ENCODE peak calls at places on chromosomes 5 and 9, in four cellular contexts. S, L, U and K are unnamed samples.

GRCh38 chr9:36091028-36091953 is 45.2 kb upstream of the GLIPR2 start:
- DNase-seq in S (no peak), L (no peak), U (no peak), K (peak; percentile 78)

GRCh38 chr5:43635374-43635773 is 32.4 kb downstream of the NNT start:
- DNase-seq in S (no peak), L (no peak), U (no peak), K (no peak)

GRCh38 chr9:104961238-104961637 is 33.3 kb upstream of the ABCA1 start:
- DNase-seq in S (no peak), L (no peak), U (peak; percentile 56), K (no peak)

GRCh38 chr9:81804306-81804705 is 115.0 kb upstream of the TLE1 start:
- DNase-seq in S (no peak), L (no peak), U (no peak), K (no peak)

GRCh38 chr9:137431416-137431931 is 8.3 kb downstream of the NOXA1 start:
- DNase-seq in S (no peak), L (no peak), U (no peak), K (no peak)

GRCh38 chr5:172600571-172600970 is 40.5 kb upstream of the NEURL1B start:
- DNase-seq in S (no peak), L (no peak), U (no peak), K (no peak)

GRCh38 chr5:59069438-59070079 is 486.7 kb downstream of the RAB3C start:
- DNase-seq in S (peak; percentile 22), L (no peak), U (peak; percentile 38), K (peak; percentile 83)

GRCh38 chr5:160534125-160534524 is 112.5 kb downstream of the PTTG1 start:
- DNase-seq in S (no peak), L (no peak), U (no peak), K (no peak)

GRCh38 chr9:6829027-6829426 is 71.3 kb downstream of the KDM4C start:
- DNase-seq in S (no peak), L (no peak), U (no peak), K (no peak)

GRCh38 chr5:93584531-93585053 is 1.6 kb downstream of the NR2F1 start:
- DNase-seq in S (no peak), L (no peak), U (no peak), K (no peak)
- H3K27ac ChIP-seq in S (no peak overlapping the region), L (no peak overlapping the region), U (no peak overlapping the region), K (no peak overlapping the region)

GRCh38 chr9:124657526-124657925 is 113.6 kb downstream of the NR6A1 start:
- DNase-seq in S (no peak), L (no peak), U (no peak), K (no peak)
- H3K27ac ChIP-seq in S (peak overlapping the region; percentile 84), L (peak overlapping the region; percentile 82), U (peak overlapping the region; percentile 97), K (no peak overlapping the region)

DNA sequence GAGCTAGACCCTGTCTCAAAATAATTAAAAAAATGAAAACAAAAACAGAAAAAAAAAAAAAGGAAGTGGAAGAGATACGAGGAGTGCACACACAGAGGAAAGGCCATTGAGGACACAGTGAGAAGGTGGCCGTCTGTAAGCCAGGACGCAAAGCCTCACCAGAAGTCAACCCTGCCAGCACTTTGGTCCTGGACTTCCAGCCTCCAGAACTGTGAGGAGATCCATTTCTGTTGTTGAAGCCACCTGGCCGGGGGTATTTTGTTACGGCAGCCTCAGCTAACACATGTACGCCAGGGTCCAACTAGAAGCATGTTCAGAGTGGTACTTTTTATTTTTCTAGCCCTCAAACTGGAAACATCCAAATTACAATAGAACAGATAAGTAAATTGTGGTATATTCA is 21.8 kb downstream of the SLC35D2 start:
- DNase-seq in S (no peak), L (no peak), U (no peak), K (no peak)
- H3K27ac ChIP-seq in S (no peak overlapping the region), L (no peak overlapping the region), U (no peak overlapping the region), K (no peak overlapping the region)

DNA sequence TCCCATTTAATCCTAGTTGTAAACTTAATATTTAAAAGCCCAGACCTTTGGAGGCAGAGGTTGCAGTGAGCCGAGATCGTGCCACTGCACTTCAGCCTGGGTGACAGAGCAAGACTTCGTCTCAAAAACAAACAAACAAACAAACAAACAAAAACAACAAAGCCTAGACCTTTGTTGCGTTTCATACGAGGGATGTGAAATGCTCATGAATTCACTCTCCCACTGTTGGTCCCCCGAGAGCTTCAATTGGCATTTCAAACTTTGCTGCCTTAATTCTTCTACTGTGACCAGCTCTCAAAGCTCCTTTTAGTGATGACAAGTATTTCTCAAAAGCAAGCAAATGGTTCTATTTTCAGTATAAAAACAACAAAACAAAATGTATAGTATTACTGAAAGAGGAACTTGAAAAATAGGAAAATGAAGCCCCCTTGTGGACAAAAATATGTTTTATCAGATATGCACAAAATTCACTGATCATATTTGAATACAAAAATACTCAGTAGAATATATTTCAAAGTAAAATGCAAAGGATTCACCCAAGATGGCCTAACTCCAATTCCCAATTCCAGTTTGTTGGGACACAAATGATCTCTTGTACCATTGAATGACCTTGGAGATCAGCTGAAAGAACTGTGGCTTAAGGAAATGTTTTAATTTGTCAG is 140.4 kb downstream of the ESM1 start:
- DNase-seq in S (no peak), L (no peak), U (no peak), K (peak; percentile 41)
- H3K27ac ChIP-seq in S (peak overlapping the region; percentile 75), L (peak overlapping the region; percentile 32), U (no peak overlapping the region), K (no peak overlapping the region)

GRCh38 chr5:34653708-34654107 is 2.4 kb upstream of the RAI14 start:
- DNase-seq in S (no peak), L (no peak), U (no peak), K (no peak)
- H3K27ac ChIP-seq in S (peak overlapping the region; percentile 8), L (no peak overlapping the region), U (no peak overlapping the region), K (no peak overlapping the region)

GRCh38 chr9:124032247-124032646 is 20.7 kb downstream of the LHX2 start:
- DNase-seq in S (no peak), L (no peak), U (no peak), K (no peak)
- H3K27ac ChIP-seq in S (no peak overlapping the region), L (no peak overlapping the region), U (no peak overlapping the region), K (no peak overlapping the region)

DNA sequence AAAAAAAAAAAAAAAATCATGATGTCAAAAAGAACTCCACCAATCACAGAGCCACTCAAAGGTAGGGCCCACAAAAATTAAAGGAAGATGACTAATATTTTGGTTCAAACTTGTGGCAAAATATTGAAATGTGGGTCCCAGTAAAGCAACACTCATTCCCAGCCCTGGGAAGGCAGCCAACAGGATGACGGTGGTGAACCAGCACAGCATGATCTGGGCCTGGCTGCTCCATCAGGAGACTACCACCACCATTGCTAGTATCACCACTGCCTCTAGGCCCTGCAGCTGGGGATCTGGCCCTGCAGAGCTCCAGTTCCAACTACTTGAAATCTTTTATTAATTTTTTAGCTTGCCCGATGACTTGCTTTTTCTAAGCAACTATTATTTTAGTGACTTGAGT is 206.8 kb upstream of the ITGA1 start:
- DNase-seq in S (no peak), L (no peak), U (peak; percentile 0), K (no peak)
- H3K27ac ChIP-seq in S (no peak overlapping the region), L (no peak overlapping the region), U (no peak overlapping the region), K (no peak overlapping the region)